ENCODE peak calls at places on chromosomes 3 and 15, in six cellular contexts. K, M, S, F, R and Q are unnamed samples.

GRCh38 chr15:70164910-70165791 is 67.4 kb upstream of the TLE3 start:
- DNase-seq in K (peak; percentile 86), M (no peak), S (no peak), F (no peak), R (no peak), Q (no peak)

GRCh38 chr15:66935121-66935520 is 130.3 kb upstream of the SMAD3 start:
- DNase-seq in K (no peak), M (no peak), S (no peak), F (no peak), R (no peak), Q (no peak)

GRCh38 chr3:45936261-45936660 is 7.0 kb upstream of the CXCR6 start:
- DNase-seq in K (no peak), M (no peak), S (no peak), F (no peak), R (no peak), Q (no peak)

GRCh38 chr3:9316881-9317341 is 45.9 kb upstream of the THUMPD3 start:
- DNase-seq in K (no peak), M (no peak), S (no peak), F (no peak), R (no peak), Q (no peak)

GRCh38 chr3:155512175-155512866 is 218.8 kb upstream of the STRIT1 start:
- DNase-seq in K (no peak), M (no peak), S (no peak), F (no peak), R (no peak), Q (no peak)

GRCh38 chr15:38514601-38515000 is 50.0 kb downstream of the RASGRP1 start:
- DNase-seq in K (no peak), M (no peak), S (no peak), F (no peak), R (no peak), Q (no peak)

GRCh38 chr15:42146551-42147430 is 9.6 kb downstream of the PLA2G4F start:
- DNase-seq in K (no peak), M (no peak), S (no peak), F (no peak), R (no peak), Q (no peak)

GRCh38 chr15:31267161-31268107 is 59.2 kb upstream of the KLF13 start:
- DNase-seq in K (peak; percentile 11), M (peak; percentile 81), S (peak; percentile 25), F (no peak), R (peak; percentile 10), Q (peak; percentile 42)

GRCh38 chr3:126753191-126754160 is 49.4 kb downstream of the CHCHD6 start:
- DNase-seq in K (no peak), M (no peak), S (peak; percentile 56), F (no peak), R (no peak), Q (no peak)

GRCh38 chr15:74036271-74037170 is 42.0 kb downstream of the PML start:
- DNase-seq in K (peak; percentile 58), M (no peak), S (peak; percentile 60), F (no peak), R (no peak), Q (no peak)

GRCh38 chr3:158313344-158313927 is 203.5 kb downstream of the RSRC1 start:
- DNase-seq in K (no peak), M (no peak), S (no peak), F (peak; percentile 70), R (no peak), Q (no peak)

GRCh38 chr3:10596746-10597448 is 91.5 kb upstream of the ATP2B2 start:
- DNase-seq in K (no peak), M (no peak), S (no peak), F (no peak), R (no peak), Q (no peak)

GRCh38 chr3:152910211-152910610 is 75.3 kb downstream of the P2RY1 start:
- DNase-seq in K (no peak), M (no peak), S (no peak), F (no peak), R (no peak), Q (no peak)

GRCh38 chr3:126685493-126685892 is 18.5 kb upstream of the CHCHD6 start:
- DNase-seq in K (no peak), M (no peak), S (no peak), F (no peak), R (no peak), Q (no peak)

GRCh38 chr3:105369501-105370371 is 3.0 kb downstream of the ALCAM start:
- DNase-seq in K (peak; percentile 87), M (peak; percentile 89), S (peak; percentile 69), F (peak; percentile 65), R (peak; percentile 45), Q (peak; percentile 15)

GRCh38 chr15:80163897-80164296 is 11.1 kb downstream of the FAH start:
- DNase-seq in K (no peak), M (no peak), S (no peak), F (no peak), R (no peak), Q (no peak)

GRCh38 chr3:105062853-105063252 is 303.9 kb upstream of the ALCAM start:
- DNase-seq in K (no peak), M (no peak), S (no peak), F (no peak), R (no peak), Q (no peak)

GRCh38 chr3:172546105-172546504 is 22.9 kb upstream of the TNFSF10 start:
- DNase-seq in K (no peak), M (no peak), S (no peak), F (no peak), R (no peak), Q (no peak)

GRCh38 chr15:60423540-60423939 is 25.8 kb upstream of the ANXA2 start:
- DNase-seq in K (no peak), M (no peak), S (peak; percentile 46), F (peak; percentile 93), R (no peak), Q (no peak)

GRCh38 chr15:88243895-88244787 is 12.4 kb downstream of the NTRK3 start:
- DNase-seq in K (no peak), M (no peak), S (no peak), F (peak; percentile 34), R (no peak), Q (no peak)

GRCh38 chr3:108453541-108454057 is 56.8 kb downstream of the MYH15 start:
- DNase-seq in K (no peak), M (no peak), S (no peak), F (no peak), R (no peak), Q (no peak)

GRCh38 chr3:132904-133303 is 63.7 kb upstream of the CHL1 start:
- DNase-seq in K (no peak), M (no peak), S (no peak), F (no peak), R (no peak), Q (no peak)

GRCh38 chr3:128502-128901 is 68.1 kb upstream of the CHL1 start:
- DNase-seq in K (no peak), M (no peak), S (no peak), F (no peak), R (no peak), Q (no peak)

GRCh38 chr3:132378-132777 is 64.2 kb upstream of the CHL1 start:
- DNase-seq in K (no peak), M (no peak), S (no peak), F (no peak), R (no peak), Q (no peak)

DNA sequence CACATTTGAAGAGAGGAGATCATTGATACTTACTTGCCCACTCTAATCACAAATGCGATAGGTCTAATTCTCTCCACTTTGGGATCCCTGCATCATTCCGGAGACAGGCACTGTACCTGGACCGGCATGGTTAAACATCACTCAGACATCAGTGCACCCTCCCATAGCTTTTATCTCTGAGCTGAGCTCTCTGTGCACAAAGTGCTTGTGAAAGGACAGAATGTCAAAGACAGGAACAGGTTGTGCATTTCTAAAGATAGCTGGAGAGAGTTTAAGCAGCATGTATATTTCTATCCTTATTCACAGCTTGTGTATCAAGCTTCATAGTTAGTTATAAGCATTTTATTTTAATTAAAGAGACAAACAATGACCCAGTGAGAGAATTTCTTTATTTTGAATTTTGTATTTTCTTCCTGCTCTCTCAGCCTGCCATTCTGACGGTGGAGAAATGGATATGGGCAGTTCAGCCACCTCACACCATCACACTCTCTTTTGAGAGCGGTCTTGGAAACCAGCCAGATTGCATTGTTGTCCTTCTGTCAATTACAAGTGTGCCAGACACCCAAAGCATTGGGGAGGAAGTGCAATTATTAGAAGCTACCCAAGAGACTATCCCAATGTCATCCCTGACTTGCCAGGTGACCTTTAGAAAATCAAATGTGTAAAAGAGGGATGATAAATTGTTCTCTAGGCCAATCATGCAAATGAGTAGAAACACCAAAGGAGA is 65.2 kb upstream of the CHL1 start:
- DNase-seq in K (no peak), M (no peak), S (no peak), F (no peak), R (no peak), Q (no peak)
- H3K9me3 ChIP-seq in K (no peaks in the 10 kb centered on the region), M (no peaks in the 10 kb centered on the region), S (no peaks in the 10 kb centered on the region), F (no peaks in the 10 kb centered on the region), R (no peaks in the 10 kb centered on the region), Q (no peaks in the 10 kb centered on the region)

DNA sequence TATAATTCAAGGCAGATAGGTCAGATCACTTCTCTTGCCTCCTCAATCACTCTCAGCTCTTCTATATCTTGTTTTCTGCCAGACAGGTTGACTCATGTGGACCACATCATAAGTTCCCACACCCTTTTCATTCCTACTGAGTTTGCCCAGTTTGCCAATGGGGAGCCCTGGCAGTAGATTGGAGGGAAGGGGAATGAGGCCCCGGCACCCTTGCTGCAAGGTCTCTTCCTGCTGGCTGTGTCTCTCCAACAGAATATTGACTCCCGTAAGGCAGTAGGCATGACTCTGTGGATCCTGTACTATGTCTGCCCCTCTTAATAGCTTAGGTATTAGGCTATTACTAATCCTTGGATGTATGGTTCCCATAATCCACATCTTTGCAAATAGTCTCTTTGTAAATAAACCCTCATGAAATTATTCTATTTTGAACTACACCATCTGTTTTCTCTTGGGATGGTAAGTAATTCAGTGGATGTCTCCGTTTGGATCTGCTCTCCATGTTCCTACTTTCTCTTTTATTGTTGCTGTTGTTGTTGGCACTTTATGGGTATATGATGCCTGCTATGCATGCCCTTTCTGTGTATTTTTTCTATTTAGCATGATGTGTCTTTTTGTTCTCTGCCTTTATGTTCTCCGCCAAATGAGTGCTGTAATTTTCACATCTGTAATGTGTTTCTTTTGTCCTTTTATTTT is 65.5 kb upstream of the DCBLD2 start:
- DNase-seq in K (no peak), M (no peak), S (no peak), F (no peak), R (no peak), Q (no peak)
- H3K9me3 ChIP-seq in K (no peaks in the 10 kb centered on the region), M (no peaks in the 10 kb centered on the region), S (no peaks in the 10 kb centered on the region), F (no peaks in the 10 kb centered on the region), R (no peaks in the 10 kb centered on the region), Q (no peaks in the 10 kb centered on the region)

GRCh38 chr3:110944782-110945181 is 126.8 kb upstream of the NECTIN3 start:
- DNase-seq in K (no peak), M (no peak), S (no peak), F (no peak), R (no peak), Q (no peak)

DNA sequence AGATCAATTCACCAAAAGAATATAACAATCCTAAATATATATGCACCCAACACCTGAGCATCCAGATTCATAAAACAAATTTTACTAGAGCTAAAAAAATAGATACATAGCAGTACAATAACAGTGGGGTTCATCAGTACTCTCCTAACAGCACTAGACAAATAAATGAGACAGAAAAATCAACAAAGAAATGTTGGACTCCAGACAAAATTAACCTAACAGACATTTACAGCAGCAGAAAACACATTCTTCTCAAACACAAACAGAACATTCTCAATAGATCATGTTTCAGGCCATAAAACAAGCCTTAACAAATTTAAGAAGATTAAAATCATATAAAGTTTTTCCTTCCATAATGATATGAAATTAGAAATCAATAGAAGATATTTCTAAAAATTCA is 124.8 kb upstream of the NECTIN3 start:
- DNase-seq in K (no peak), M (no peak), S (no peak), F (no peak), R (no peak), Q (no peak)
- H3K9me3 ChIP-seq in K (no peaks in the 10 kb centered on the region), M (peaks cover 93% of the 10 kb centered on the region), S (no peaks in the 10 kb centered on the region), F (no peaks in the 10 kb centered on the region), R (peaks cover 4% of the 10 kb centered on the region), Q (no peaks in the 10 kb centered on the region)

GRCh38 chr3:38702231-38702630 is 52.7 kb upstream of the SCN5A start:
- DNase-seq in K (no peak), M (no peak), S (no peak), F (no peak), R (no peak), Q (no peak)
- H3K9me3 ChIP-seq in K (no peaks in the 10 kb centered on the region), M (no peaks in the 10 kb centered on the region), S (no peaks in the 10 kb centered on the region), F (no peaks in the 10 kb centered on the region), R (no peaks in the 10 kb centered on the region), Q (no peaks in the 10 kb centered on the region)